ENCODE peak calls at places on chromosome 1, in ten cellular contexts. Y is pancreas, D is psoas muscle, Z is cardiac muscle cell, O is heart left ventricle, K is fibroblast of lung, F is tibial artery, E is Caco-2, T is mesenchymal stem cell, J is right lobe of liver. R is an unnamed sample. For H3K4me1 and H3K27me3, the result is how much of the 10 kb centered on the place peaks cover.

GRCh38 chr1:89806612-89807011 is 14.2 kb upstream of the LRRC8D start:
- DNase-seq in O (no peak), F (no peak), E (no peak), Z (no peak), K (no peak), T (no peak), D (no peak), Y (no peak), J (no peak), R (no peak)

GRCh38 chr1:45767035-45767434 is 16.6 kb upstream of the IPP start:
- DNase-seq in F (no peak), Z (no peak), T (no peak), E (no peak), O (no peak), K (peak), J (no peak), Y (no peak), D (no peak), R (no peak)

GRCh38 chr1:221723018-221723917 is 18.6 kb downstream of the DUSP10 start:
- DNase-seq in Z (peak), F (no peak), J (no peak), D (no peak), O (no peak), Y (no peak), K (no peak), T (peak), E (no peak), R (peak)

GRCh38 chr1:85137660-85138059 is 63.2 kb downstream of the SYDE2 start:
- DNase-seq in T (no peak), F (no peak), Y (peak), K (no peak), Z (no peak), O (peak), J (peak), D (no peak), E (peak), R (no peak)

GRCh38 chr1:226605573-226605950 is 57.0 kb downstream of the STUM start:
- DNase-seq in F (no peak), Y (no peak), O (no peak), D (no peak), Z (no peak), E (no peak), T (no peak), K (no peak), J (no peak), R (no peak)

GRCh38 chr1:204711947-204712701 is 26.6 kb upstream of the LRRN2 start:
- DNase-seq in J (no peak), T (no peak), E (no peak), K (no peak), Y (no peak), D (peak), F (no peak), O (peak), Z (peak), R (peak)

GRCh38 chr1:213374369-213374768 is 323.3 kb downstream of the RPS6KC1 start:
- DNase-seq in E (peak), D (peak), O (peak), Y (peak), F (no peak), Z (peak), J (peak), T (peak), K (peak), R (peak)

GRCh38 chr1:167221126-167221803 is 579 bp downstream of the POU2F1 start:
- DNase-seq in E (peak), J (no peak), T (no peak), Z (peak), D (peak), Y (peak), K (no peak), O (peak), F (peak), R (peak)

GRCh38 chr1:44212355-44213221 is 683 bp upstream of the DMAP1 start:
- DNase-seq in E (no peak), O (no peak), T (no peak), F (no peak), Z (no peak), J (no peak), K (no peak), D (no peak), Y (no peak), R (no peak)

GRCh38 chr1:51621841-51622454 is 5.1 kb downstream of the OSBPL9 start:
- DNase-seq in J (no peak), K (no peak), F (no peak), E (no peak), Y (no peak), Z (no peak), O (no peak), T (no peak), D (no peak), R (no peak)
- H3K4me1 ChIP-seq in J (under half), K (under half), F (half or more), E (under half), Y (under half), Z (under half), O (half or more), T (under half), D (half or more), R (under half)

DNA sequence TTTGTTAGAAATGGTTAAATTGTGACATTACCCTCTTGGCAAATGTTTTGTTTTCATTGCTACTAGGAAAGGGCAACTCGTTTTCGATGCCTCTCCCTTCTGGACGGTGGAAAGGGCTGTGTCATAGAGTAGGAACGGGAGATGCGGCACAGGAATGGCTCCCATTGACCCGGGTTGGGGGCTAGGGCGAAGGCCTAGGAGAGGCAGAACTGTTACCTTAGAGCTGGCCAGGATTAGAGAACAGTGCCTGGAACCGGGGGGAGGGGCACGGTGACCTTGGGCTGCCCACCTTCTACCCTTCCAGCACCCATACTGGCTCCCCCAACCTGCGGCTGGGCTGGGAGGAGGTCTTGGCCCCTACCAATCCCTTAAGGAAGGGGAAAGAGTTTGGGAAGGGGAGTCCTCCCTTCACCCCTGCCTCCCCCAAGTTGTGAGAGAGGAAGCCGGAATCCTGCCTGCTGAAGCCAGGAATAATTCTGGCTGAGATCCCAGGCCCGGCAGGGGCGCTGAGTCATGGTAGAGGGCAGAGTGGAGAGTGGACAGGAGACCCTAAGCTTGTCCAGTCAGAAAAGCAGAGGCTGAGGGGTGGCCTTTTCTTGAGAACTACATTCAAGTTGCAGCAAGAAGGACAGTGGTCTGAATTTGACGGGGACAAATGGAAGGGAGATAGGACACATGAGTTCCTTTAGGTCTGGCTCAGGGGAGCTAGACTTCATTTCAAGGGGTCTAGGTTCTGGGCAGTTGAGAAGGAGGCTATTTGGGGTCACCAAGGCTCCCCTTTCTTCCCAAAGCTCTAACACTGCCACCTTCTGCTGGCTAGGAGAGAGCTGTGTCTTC is 8.2 kb downstream of the LMNA start:
- DNase-seq in J (peak), T (peak), Y (peak), E (no peak), F (peak), Z (peak), D (peak), O (peak), K (peak), R (peak)
- H3K4me3 ChIP-seq in J (peak), T (no peak), Y (no peak), E (no peak), F (peak), Z (no peak), D (peak), O (no peak), K (peak), R (peak)

GRCh38 chr1:24554714-24555113 is 1.2 kb upstream of the NCMAP start:
- DNase-seq in J (no peak), Y (no peak), K (no peak), Z (no peak), D (no peak), F (no peak), T (no peak), E (no peak), O (no peak), R (no peak)
- H3K27me3 ChIP-seq in J (under half), Y (under half), K (under half), Z (under half), D (under half), F (under half), T (half or more), E (under half), O (under half), R (under half)

GRCh38 chr1:201761871-201762270 is 67.1 kb upstream of the IPO9 start:
- DNase-seq in F (no peak), T (no peak), E (no peak), D (no peak), J (no peak), K (no peak), Z (no peak), O (no peak), Y (no peak), R (no peak)
- H3K4me1 ChIP-seq in F (half or more), T (under half), E (under half), D (under half), J (under half), K (half or more), Z (half or more), O (half or more), Y (under half), R (under half)

GRCh38 chr1:218344814-218345672 is at the start of gene TGFB2:
- DNase-seq in D (peak), E (peak), T (peak), O (peak), Y (no peak), Z (peak), F (peak), K (peak), J (no peak), R (peak)
- H3K4me3 ChIP-seq in D (peak), E (peak), T (peak), O (peak), Y (peak), Z (peak), F (peak), K (peak), J (peak), R (peak)

R was measured in SJCRH30.